ENCODE peak calls at places on chromosome 20, in nine cellular contexts. L is mucosa of descending colon, S is PC-3, D is IMR-90, N is neural progenitor cell, B is ascending aorta, F is endodermal cell, J is tibial artery, Y is endothelial cell of umbilical vein. T is an unnamed sample. For H3K36me3 and H3K4me1, the result is how much of the 10 kb centered on the place peaks cover.

GRCh38 chr20:63737940-63738686 is 1.5 kb upstream of the SLC2A4RG start:
- DNase-seq in L (peak), S (no peak), D (no peak), N (peak), B (no peak), F (peak), J (peak), Y (no peak), T (no peak)

GRCh38 chr20:20223981-20224380 is 143.9 kb upstream of the INSM1 start:
- DNase-seq in L (no peak), S (no peak), D (no peak), N (no peak), B (no peak), F (no peak), J (no peak), Y (no peak), T (no peak)

GRCh38 chr20:54345817-54346216 is 129.6 kb upstream of the DOK5 start:
- DNase-seq in L (no peak), S (no peak), D (peak), N (no peak), B (no peak), F (no peak), J (no peak), Y (no peak), T (no peak)

GRCh38 chr20:1150218-1150617 is 31.8 kb downstream of the PSMF1 start:
- DNase-seq in L (no peak), S (peak), D (peak), N (no peak), B (no peak), F (no peak), J (no peak), Y (no peak), T (no peak)

GRCh38 chr20:10134176-10134575 is 84.5 kb upstream of the SNAP25 start:
- DNase-seq in L (no peak), S (no peak), D (no peak), N (no peak), B (no peak), F (no peak), J (no peak), Y (no peak), T (no peak)

GRCh38 chr20:276620-277495 is 13.7 kb downstream of the C20orf96 start:
- DNase-seq in L (no peak), S (no peak), D (no peak), N (no peak), B (no peak), F (peak), J (no peak), Y (no peak), T (no peak)

GRCh38 chr20:10228330-10228729 is 9.7 kb downstream of the SNAP25 start:
- DNase-seq in L (no peak), S (no peak), D (no peak), N (no peak), B (no peak), F (no peak), J (no peak), Y (no peak), T (no peak)

GRCh38 chr20:63740501-63741353 is 1.2 kb downstream of the SLC2A4RG start:
- DNase-seq in L (peak), S (peak), D (peak), N (peak), B (peak), F (peak), J (peak), Y (peak), T (peak)

GRCh38 chr20:50911716-50912115 is 19.5 kb downstream of the ADNP start:
- DNase-seq in L (no peak), S (no peak), D (peak), N (no peak), B (no peak), F (no peak), J (no peak), Y (no peak), T (no peak)

GRCh38 chr20:63686492-63687321 is 9.7 kb upstream of the TNFRSF6B start:
- DNase-seq in L (peak), S (peak), D (peak), N (peak), B (peak), F (no peak), J (peak), Y (peak), T (no peak)

GRCh38 chr20:39112196-39112743 is 150.1 kb downstream of the DHX35 start:
- DNase-seq in L (no peak), S (peak), D (peak), N (peak), B (no peak), F (peak), J (no peak), Y (peak), T (no peak)

GRCh38 chr20:59333928-59334327 is 33.5 kb downstream of the EDN3 start:
- DNase-seq in L (no peak), S (no peak), D (no peak), N (no peak), B (no peak), F (no peak), J (no peak), Y (no peak), T (no peak)

GRCh38 chr20:21719592-21720214 is 14.2 kb downstream of the PAX1 start:
- DNase-seq in L (no peak), S (peak), D (peak), N (peak), B (no peak), F (peak), J (no peak), Y (peak), T (no peak)

GRCh38 chr20:58832442-58832841 is 18.3 kb downstream of the GNAS-AS1 start:
- DNase-seq in L (no peak), S (no peak), D (no peak), N (no peak), B (no peak), F (no peak), J (no peak), Y (no peak), T (no peak)

GRCh38 chr20:9626357-9626756 is 112.0 kb downstream of the LAMP5 start:
- DNase-seq in L (no peak), S (peak), D (no peak), N (no peak), B (no peak), F (no peak), J (no peak), Y (no peak), T (no peak)

GRCh38 chr20:60331688-60332300 is 373.6 kb downstream of the CDH26 start:
- DNase-seq in L (no peak), S (no peak), D (no peak), N (no peak), B (no peak), F (no peak), J (no peak), Y (no peak), T (no peak)

GRCh38 chr20:24027229-24027628 is 38.6 kb upstream of the GGTLC1 start:
- DNase-seq in L (peak), S (peak), D (no peak), N (no peak), B (peak), F (no peak), J (no peak), Y (peak), T (no peak)

GRCh38 chr20:20520776-20521175 is 152.9 kb downstream of the INSM1 start:
- DNase-seq in L (no peak), S (peak), D (peak), N (no peak), B (no peak), F (no peak), J (no peak), Y (no peak), T (no peak)

GRCh38 chr20:43844778-43845614 is 69.7 kb upstream of the TOX2 start:
- DNase-seq in L (no peak), S (peak), D (peak), N (no peak), B (no peak), F (no peak), J (no peak), Y (peak), T (peak)

GRCh38 chr20:47206962-47207641 is 149.4 kb downstream of the ZMYND8 start:
- DNase-seq in L (no peak), S (no peak), D (no peak), N (peak), B (no peak), F (peak), J (no peak), Y (no peak), T (no peak)

GRCh38 chr20:9344080-9344920 is 170.1 kb upstream of the LAMP5 start:
- DNase-seq in L (no peak), S (peak), D (peak), N (no peak), B (no peak), F (no peak), J (no peak), Y (peak), T (no peak)

GRCh38 chr20:63775096-63775978 is 35.8 kb downstream of the SLC2A4RG start:
- DNase-seq in L (peak), S (no peak), D (peak), N (peak), B (no peak), F (peak), J (no peak), Y (peak), T (no peak)

GRCh38 chr20:41133709-41134361 is 3.5 kb upstream of the PLCG1 start:
- DNase-seq in L (no peak), S (no peak), D (peak), N (no peak), B (no peak), F (peak), J (peak), Y (no peak), T (peak)

GRCh38 chr20:22815584-22815983 is 219.5 kb upstream of the SSTR4 start:
- DNase-seq in L (no peak), S (no peak), D (no peak), N (peak), B (no peak), F (peak), J (no peak), Y (no peak), T (no peak)

GRCh38 chr20:62662422-62662821 is 20.1 kb downstream of the SLCO4A1 start:
- DNase-seq in L (no peak), S (peak), D (peak), N (no peak), B (no peak), F (no peak), J (no peak), Y (no peak), T (no peak)

GRCh38 chr20:62489940-62490263 is 14.1 kb upstream of the GATA5 start:
- DNase-seq in L (no peak), S (no peak), D (no peak), N (no peak), B (no peak), F (no peak), J (no peak), Y (no peak), T (no peak)

GRCh38 chr20:52539891-52540290 is 348.3 kb upstream of the ZFP64 start:
- DNase-seq in L (no peak), S (peak), D (no peak), N (no peak), B (no peak), F (no peak), J (no peak), Y (no peak), T (no peak)

GRCh38 chr20:41609476-41609875 is 8.7 kb downstream of the CHD6 start:
- DNase-seq in L (no peak), S (no peak), D (no peak), N (no peak), B (no peak), F (no peak), J (no peak), Y (no peak), T (no peak)

GRCh38 chr20:9945406-9945805 is 89.4 kb upstream of the ANKEF1 start:
- DNase-seq in L (no peak), S (peak), D (peak), N (peak), B (no peak), F (no peak), J (no peak), Y (no peak), T (no peak)

GRCh38 chr20:14288341-14289330 is 48.8 kb downstream of the FLRT3 start:
- DNase-seq in L (no peak), S (peak), D (peak), N (no peak), B (no peak), F (no peak), J (no peak), Y (no peak), T (no peak)

GRCh38 chr20:44728835-44729342 is 13.7 kb downstream of the CCN5 start:
- DNase-seq in L (no peak), S (peak), D (peak), N (peak), B (peak), F (peak), J (peak), Y (peak), T (peak)

GRCh38 chr20:40493071-40493470 is 196.0 kb downstream of the MAFB start:
- DNase-seq in L (no peak), S (no peak), D (peak), N (no peak), B (no peak), F (no peak), J (peak), Y (peak), T (no peak)

GRCh38 chr20:23404196-23404595 is 17.1 kb downstream of the NAPB start:
- DNase-seq in L (no peak), S (peak), D (peak), N (no peak), B (no peak), F (no peak), J (no peak), Y (no peak), T (no peak)

GRCh38 chr20:3282271-3283221 is 43.6 kb upstream of the SLC4A11 start:
- DNase-seq in L (no peak), S (no peak), D (no peak), N (peak), B (no peak), F (peak), J (no peak), Y (no peak), T (no peak)

GRCh38 chr20:3277686-3278465 is 38.9 kb upstream of the SLC4A11 start:
- DNase-seq in L (no peak), S (no peak), D (no peak), N (no peak), B (no peak), F (no peak), J (no peak), Y (no peak), T (no peak)

GRCh38 chr20:3281437-3281836 is 42.4 kb upstream of the SLC4A11 start:
- DNase-seq in L (no peak), S (peak), D (no peak), N (no peak), B (no peak), F (no peak), J (no peak), Y (no peak), T (no peak)

GRCh38 chr20:3283222-3283820 is 44.3 kb upstream of the SLC4A11 start:
- DNase-seq in L (no peak), S (no peak), D (no peak), N (no peak), B (no peak), F (peak), J (no peak), Y (no peak), T (no peak)
- H3K36me3 ChIP-seq in L (under half), S (under half), D (under half), N (under half), B (half or more), F (under half), J (half or more), Y (under half), T (under half)

GRCh38 chr20:35248641-35249475 is 22.4 kb downstream of the MMP24 start:
- DNase-seq in L (no peak), S (no peak), D (no peak), N (no peak), B (no peak), F (no peak), J (no peak), Y (no peak), T (no peak)

GRCh38 chr20:35252037-35252461 is 25.6 kb downstream of the MMP24 start:
- DNase-seq in L (no peak), S (no peak), D (no peak), N (no peak), B (no peak), F (no peak), J (no peak), Y (no peak), T (no peak)

GRCh38 chr20:35243317-35243716 is 16.8 kb downstream of the MMP24 start:
- DNase-seq in L (no peak), S (no peak), D (no peak), N (no peak), B (no peak), F (no peak), J (no peak), Y (no peak), T (no peak)

GRCh38 chr20:35251613-35251940 is 25.1 kb downstream of the MMP24 start:
- DNase-seq in L (no peak), S (no peak), D (no peak), N (no peak), B (no peak), F (no peak), J (no peak), Y (no peak), T (no peak)

GRCh38 chr20:35246723-35247122 is 20.2 kb downstream of the MMP24 start:
- DNase-seq in L (no peak), S (no peak), D (no peak), N (no peak), B (no peak), F (no peak), J (no peak), Y (no peak), T (no peak)
- H3K4me1 ChIP-seq in L (under half), S (under half), D (under half), N (under half), B (under half), F (under half), J (under half), Y (under half), T (under half)

GRCh38 chr20:6184086-6184485 is 61.3 kb upstream of the FERMT1 start:
- DNase-seq in L (no peak), S (peak), D (no peak), N (no peak), B (no peak), F (peak), J (no peak), Y (no peak), T (no peak)

GRCh38 chr20:6180531-6180930 is 57.7 kb upstream of the FERMT1 start:
- DNase-seq in L (no peak), S (no peak), D (no peak), N (no peak), B (no peak), F (no peak), J (no peak), Y (no peak), T (no peak)

GRCh38 chr20:6173481-6173880 is 50.7 kb upstream of the FERMT1 start:
- DNase-seq in L (no peak), S (peak), D (no peak), N (no peak), B (no peak), F (no peak), J (no peak), Y (no peak), T (no peak)

GRCh38 chr20:6178537-6178936 is 55.7 kb upstream of the FERMT1 start:
- DNase-seq in L (no peak), S (peak), D (peak), N (peak), B (no peak), F (no peak), J (no peak), Y (peak), T (no peak)
- TF ChIP-seq CTCF in L (no peak), S (peak), D (peak), N (peak), B (peak), F (peak), J (peak), Y (peak), T (no peak)

DNA sequence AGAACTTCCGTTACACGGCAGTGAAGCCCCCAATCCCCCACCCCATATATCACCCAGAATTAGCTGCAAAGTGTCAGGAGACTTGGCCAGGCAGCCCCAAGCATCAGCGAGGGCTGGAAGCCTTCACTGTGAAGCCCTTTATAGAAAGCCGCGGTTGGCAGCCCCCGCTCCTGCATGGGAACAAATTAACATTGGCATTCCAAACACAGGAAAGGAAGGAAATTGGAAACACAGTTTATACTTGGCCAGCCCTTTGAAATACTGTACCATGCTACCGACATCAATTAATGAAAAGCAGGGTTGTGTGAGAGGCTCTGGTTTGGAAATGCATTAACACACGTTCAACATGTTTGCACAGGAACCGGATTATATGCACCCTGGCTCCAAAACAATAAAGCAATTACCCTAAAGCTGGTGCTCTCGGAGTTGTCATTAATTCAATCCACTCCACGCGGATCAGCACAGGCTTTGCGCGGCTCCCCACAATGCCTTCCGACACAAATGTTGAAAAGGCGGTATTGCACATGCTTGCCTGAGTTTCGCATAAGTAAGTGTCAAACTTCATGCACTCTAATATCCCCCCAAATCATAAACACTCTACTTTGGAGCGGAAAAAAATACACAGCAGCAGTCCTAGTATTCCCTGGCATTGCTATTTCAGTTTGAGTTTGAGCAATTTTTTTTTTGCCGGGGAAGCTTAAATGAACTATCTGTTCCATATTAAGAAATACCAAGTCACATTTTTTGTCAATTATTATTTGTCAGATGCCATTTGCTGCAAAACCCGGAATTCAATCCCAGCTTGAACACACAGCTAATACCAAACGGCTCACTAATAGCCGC is 7.0 kb downstream of the BMP7 start:
- DNase-seq in L (no peak), S (no peak), D (no peak), N (peak), B (no peak), F (peak), J (no peak), Y (no peak), T (no peak)
- H3K36me3 ChIP-seq in L (under half), S (under half), D (under half), N (under half), B (under half), F (under half), J (under half), Y (under half), T (under half)

GRCh38 chr20:4151342-4151741 is 136.0 kb upstream of the RNF24 start:
- DNase-seq in L (no peak), S (no peak), D (no peak), N (no peak), B (no peak), F (no peak), J (no peak), Y (no peak), T (no peak)

GRCh38 chr20:4153661-4154238 is 138.4 kb upstream of the RNF24 start:
- DNase-seq in L (no peak), S (no peak), D (no peak), N (no peak), B (no peak), F (no peak), J (no peak), Y (no peak), T (no peak)

GRCh38 chr20:4152696-4153235 is 137.4 kb upstream of the RNF24 start:
- DNase-seq in L (no peak), S (peak), D (peak), N (no peak), B (no peak), F (no peak), J (no peak), Y (no peak), T (no peak)

GRCh38 chr20:4153251-4153650 is 137.9 kb upstream of the RNF24 start:
- DNase-seq in L (no peak), S (peak), D (no peak), N (peak), B (no peak), F (no peak), J (no peak), Y (no peak), T (no peak)

GRCh38 chr20:4151991-4152695 is 136.8 kb upstream of the RNF24 start:
- DNase-seq in L (no peak), S (peak), D (peak), N (no peak), B (no peak), F (no peak), J (no peak), Y (no peak), T (no peak)
- H3K4me1 ChIP-seq in L (under half), S (under half), D (under half), N (under half), B (under half), F (under half), J (under half), Y (under half), T (under half)

DNA sequence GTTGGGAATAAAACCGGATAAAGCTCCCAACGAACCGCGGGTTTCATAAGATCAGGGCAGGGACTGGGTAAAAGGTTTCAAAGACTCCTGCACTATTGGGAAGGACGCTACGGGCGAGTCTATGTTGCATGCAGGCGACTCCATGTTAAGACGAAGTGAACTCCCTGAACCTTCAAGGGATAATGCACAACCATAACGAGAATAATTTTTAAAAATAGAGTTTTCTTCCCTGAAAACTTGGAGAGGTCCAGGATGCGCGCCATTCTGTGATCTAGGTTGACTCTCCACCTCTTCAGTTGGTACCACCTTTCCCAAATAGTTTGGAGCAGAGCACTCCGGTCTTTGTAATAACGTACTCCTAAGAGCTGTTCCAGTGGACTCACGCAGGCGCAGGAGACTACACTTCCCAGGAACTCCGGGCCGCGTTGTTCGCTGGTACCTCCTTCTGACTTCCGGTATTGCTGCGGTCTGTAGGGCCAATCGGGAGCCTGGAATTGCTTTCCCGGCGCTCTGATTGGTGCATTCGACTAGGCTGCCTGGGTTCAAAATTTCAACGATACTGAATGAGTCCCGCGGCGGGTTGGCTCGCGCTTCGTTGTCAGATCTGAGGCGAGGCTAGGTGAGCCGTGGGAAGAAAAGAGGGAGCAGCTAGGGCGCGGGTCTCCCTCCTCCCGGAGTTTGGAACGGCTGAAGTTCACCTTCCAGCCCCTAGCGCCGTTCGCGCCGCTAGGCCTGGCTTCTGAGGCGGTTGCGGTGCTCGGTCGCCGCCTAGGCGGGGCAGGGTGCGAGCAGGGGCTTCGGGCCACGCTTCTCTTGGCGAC is at the start of gene TPX2:
- DNase-seq in L (peak), S (peak), D (peak), N (peak), B (peak), F (peak), J (peak), Y (peak), T (peak)
- TF ChIP-seq CTCF in L (no peak), S (peak), D (peak), N (peak), B (peak), F (peak), J (peak), Y (no peak), T (peak)